ENCODE peak calls at places on chromosomes 13 and 19, in six cellular contexts. E is endodermal cell, B is uterus, Q is WTC11, L is GM10248, W is heart left ventricle. N is an unnamed sample.

GRCh38 chr19:47610902-47611301 is 2.0 kb downstream of the BICRA start:
- DNase-seq in E (no peak), B (no peak), Q (no peak), L (no peak), W (peak), N (no peak)

GRCh38 chr19:11359421-11359820 is 4.2 kb downstream of the PLPPR2 start:
- DNase-seq in E (no peak), B (no peak), Q (no peak), L (no peak), W (no peak), N (no peak)

GRCh38 chr13:73416093-73416492 is 357.3 kb downstream of the KLF5 start:
- DNase-seq in E (no peak), B (no peak), Q (no peak), L (no peak), W (no peak), N (no peak)

GRCh38 chr13:29435125-29435911 is 160.2 kb downstream of the SLC7A1 start:
- DNase-seq in E (no peak), B (peak), Q (no peak), L (no peak), W (peak), N (no peak)

GRCh38 chr13:95523598-95523997 is 28.9 kb upstream of the CLDN10 start:
- DNase-seq in E (no peak), B (no peak), Q (no peak), L (no peak), W (no peak), N (no peak)

GRCh38 chr19:45391346-45391745 is 13.5 kb downstream of the PPP1R13L start:
- DNase-seq in E (peak), B (no peak), Q (peak), L (no peak), W (no peak), N (peak)

GRCh38 chr13:106159295-106160195 is 375.9 kb downstream of the EFNB2 start:
- DNase-seq in E (no peak), B (no peak), Q (no peak), L (no peak), W (no peak), N (no peak)

GRCh38 chr19:49896863-49897621 is at the start of gene IL4I1:
- DNase-seq in E (no peak), B (no peak), Q (no peak), L (peak), W (peak), N (peak)

GRCh38 chr13:114122591-114123211 is 9.7 kb downstream of the RASA3 start:
- DNase-seq in E (no peak), B (no peak), Q (no peak), L (no peak), W (no peak), N (no peak)

GRCh38 chr19:28213476-28214082 is 999.4 kb downstream of the UQCRFS1 start:
- DNase-seq in E (no peak), B (peak), Q (no peak), L (no peak), W (no peak), N (no peak)

GRCh38 chr19:17235618-17236413 is 9.8 kb downstream of the OCEL1 start:
- DNase-seq in E (peak), B (peak), Q (peak), L (peak), W (peak), N (peak)

GRCh38 chr19:47309608-47310007 is at the start of gene C5AR1:
- DNase-seq in E (no peak), B (no peak), Q (no peak), L (no peak), W (peak), N (no peak)

GRCh38 chr19:13839938-13840750 is 36.8 kb upstream of the NANOS3 start:
- DNase-seq in E (peak), B (peak), Q (no peak), L (no peak), W (peak), N (no peak)

GRCh38 chr13:90414691-90415596 is 932.5 kb upstream of the MIR17HG start:
- DNase-seq in E (peak), B (no peak), Q (no peak), L (no peak), W (no peak), N (no peak)

GRCh38 chr13:99354371-99354951 is 47.3 kb upstream of the GPR183 start:
- DNase-seq in E (no peak), B (no peak), Q (no peak), L (no peak), W (no peak), N (no peak)

GRCh38 chr19:7978196-7978825 is 27.1 kb downstream of the ELAVL1 start:
- DNase-seq in E (no peak), B (no peak), Q (no peak), L (no peak), W (no peak), N (no peak)

GRCh38 chr13:20942938-20943518 is 40.5 kb upstream of the XPO4 start:
- DNase-seq in E (no peak), B (peak), Q (no peak), L (no peak), W (no peak), N (no peak)

GRCh38 chr19:47353307-47353712 is 4.2 kb downstream of the DHX34 start:
- DNase-seq in E (no peak), B (no peak), Q (no peak), L (no peak), W (peak), N (no peak)

GRCh38 chr19:54369082-54369691 is 4.5 kb upstream of the LAIR1 start:
- DNase-seq in E (no peak), B (no peak), Q (no peak), L (no peak), W (no peak), N (no peak)

GRCh38 chr19:55640577-55641375 is at the start of gene ZNF580:
- DNase-seq in E (peak), B (no peak), Q (peak), L (peak), W (peak), N (peak)

GRCh38 chr19:18278521-18279265 is 2.7 kb downstream of the JUND start:
- DNase-seq in E (peak), B (no peak), Q (no peak), L (no peak), W (no peak), N (no peak)

GRCh38 chr19:51751655-51752054 is at the start of gene FPR1:
- DNase-seq in E (no peak), B (no peak), Q (no peak), L (no peak), W (no peak), N (no peak)

GRCh38 chr19:29318581-29318980 is 105.6 kb upstream of the UQCRFS1 start:
- DNase-seq in E (peak), B (no peak), Q (no peak), L (no peak), W (no peak), N (no peak)

GRCh38 chr13:30510811-30511371 is 45.2 kb upstream of the HMGB1 start:
- DNase-seq in E (no peak), B (no peak), Q (no peak), L (no peak), W (no peak), N (no peak)

GRCh38 chr13:111548301-111548700 is 227.9 kb downstream of the TEX29 start:
- DNase-seq in E (no peak), B (no peak), Q (no peak), L (no peak), W (no peak), N (no peak)

GRCh38 chr13:79373916-79374315 is 32.1 kb downstream of the RBM26 start:
- DNase-seq in E (no peak), B (no peak), Q (no peak), L (no peak), W (no peak), N (no peak)

GRCh38 chr19:32902448-32902847 is 32.9 kb upstream of the SLC7A9 start:
- DNase-seq in E (peak), B (no peak), Q (peak), L (no peak), W (no peak), N (no peak)

GRCh38 chr13:75366380-75367280 is 115.3 kb downstream of the TBC1D4 start:
- DNase-seq in E (no peak), B (no peak), Q (no peak), L (no peak), W (no peak), N (no peak)

GRCh38 chr19:38400361-38400760 is 2.5 kb upstream of the FAM98C start:
- DNase-seq in E (no peak), B (no peak), Q (no peak), L (no peak), W (no peak), N (no peak)

GRCh38 chr13:98299243-98299953 is 122.3 kb upstream of the RNF113B start:
- DNase-seq in E (no peak), B (no peak), Q (no peak), L (no peak), W (no peak), N (no peak)

GRCh38 chr19:52741951-52742485 is 7.2 kb upstream of the ZNF611 start:
- DNase-seq in E (peak), B (no peak), Q (no peak), L (no peak), W (no peak), N (no peak)

GRCh38 chr19:5826531-5827341 is 12.8 kb downstream of the FUT6 start:
- DNase-seq in E (peak), B (no peak), Q (peak), L (peak), W (peak), N (peak)

GRCh38 chr13:107271226-107271625 is 703.3 kb upstream of the ARGLU1 start:
- DNase-seq in E (peak), B (no peak), Q (peak), L (no peak), W (no peak), N (no peak)

GRCh38 chr13:92677571-92677970 is 549.0 kb upstream of the GPC6 start:
- DNase-seq in E (peak), B (no peak), Q (peak), L (no peak), W (no peak), N (no peak)

GRCh38 chr13:50884270-50884669 is 25.3 kb upstream of the RNASEH2B start:
- DNase-seq in E (no peak), B (no peak), Q (no peak), L (no peak), W (no peak), N (no peak)
- TF ChIP-seq CTCF in E (no peak), B (no peak), Q (no peak), L (no peak), W (no peak), N (no peak)

GRCh38 chr19:1261512-1261862 is 7.6 kb upstream of the CIRBP start:
- DNase-seq in E (peak), B (no peak), Q (peak), L (no peak), W (no peak), N (no peak)
- TF ChIP-seq CTCF in E (peak), B (no peak), Q (no peak), L (peak), W (no peak), N (no peak)

GRCh38 chr19:39671739-39672363 is 16.1 kb downstream of the LGALS16 start:
- DNase-seq in E (peak), B (no peak), Q (peak), L (peak), W (no peak), N (peak)
- TF ChIP-seq CTCF in E (peak), B (peak), Q (peak), L (peak), W (peak), N (peak)

DNA sequence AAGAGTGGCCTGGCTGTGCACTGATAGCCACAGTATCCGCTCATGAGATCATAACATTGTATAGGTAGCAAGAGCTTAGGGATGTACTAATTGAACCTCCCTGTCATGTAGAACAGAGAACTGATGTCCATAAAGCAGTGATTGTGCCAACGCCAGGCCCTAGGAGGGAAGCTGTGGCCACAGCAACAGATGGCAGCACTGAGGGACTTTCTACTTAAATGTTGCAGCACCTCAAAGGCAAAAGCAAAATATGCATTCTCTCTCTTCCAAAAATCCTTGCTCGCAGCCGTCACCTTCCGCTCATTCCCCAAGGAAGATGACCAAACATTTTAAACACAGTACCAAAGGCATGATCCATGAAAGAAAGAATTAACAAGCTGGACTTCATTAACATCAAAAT is 32.3 kb downstream of the COL4A1 start:
- DNase-seq in E (peak), B (peak), Q (no peak), L (no peak), W (no peak), N (no peak)
- TF ChIP-seq CTCF in E (peak), B (no peak), Q (no peak), L (no peak), W (peak), N (no peak)

DNA sequence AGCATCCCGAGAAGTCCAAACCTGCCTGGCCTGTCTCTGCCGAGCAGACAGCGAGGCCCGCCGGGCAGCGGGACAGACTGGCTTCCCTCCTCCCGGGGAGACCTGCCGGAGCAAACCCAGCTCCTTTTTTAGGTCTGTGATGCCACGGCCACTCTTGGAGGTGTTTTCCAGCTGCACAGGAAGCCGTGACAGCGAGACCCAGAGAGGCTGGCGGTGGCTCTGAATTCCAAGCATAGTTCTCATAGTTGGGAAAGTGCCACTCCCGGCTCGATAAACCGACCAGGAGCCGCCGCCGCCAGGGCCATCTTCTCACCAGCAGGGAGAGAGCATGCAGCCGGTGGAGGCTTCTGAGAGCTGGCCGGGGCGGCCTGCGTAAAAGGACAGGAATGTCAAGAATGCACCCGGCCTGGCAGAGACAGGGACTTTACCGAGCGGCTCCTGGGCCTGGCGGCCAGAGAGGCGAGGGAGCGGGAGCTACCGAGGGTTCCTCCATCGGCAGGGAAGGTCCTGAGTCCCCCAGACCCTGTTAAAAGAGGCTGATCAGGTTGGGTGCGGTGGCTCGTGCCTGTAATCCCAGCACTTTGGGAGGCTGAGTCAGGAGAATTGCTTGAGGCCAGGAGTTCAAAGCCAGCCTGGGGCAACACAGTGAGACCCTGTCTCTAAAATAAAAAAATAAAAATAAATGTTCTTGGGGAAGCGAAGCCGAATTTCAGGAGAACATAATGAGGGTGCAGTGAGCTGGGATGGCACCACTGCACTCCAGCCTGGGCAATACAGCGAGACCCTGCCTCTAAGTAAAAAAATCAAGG is 64.9 kb downstream of the GADD45B start:
- DNase-seq in E (peak), B (peak), Q (peak), L (no peak), W (peak), N (no peak)
- TF ChIP-seq CTCF in E (peak), B (peak), Q (no peak), L (no peak), W (peak), N (no peak)

GRCh38 chr13:50514249-50514648 is 329.2 kb downstream of the DLEU7 start:
- DNase-seq in E (no peak), B (no peak), Q (no peak), L (no peak), W (no peak), N (no peak)
- TF ChIP-seq CTCF in E (no peak), B (no peak), Q (no peak), L (no peak), W (no peak), N (no peak)

DNA sequence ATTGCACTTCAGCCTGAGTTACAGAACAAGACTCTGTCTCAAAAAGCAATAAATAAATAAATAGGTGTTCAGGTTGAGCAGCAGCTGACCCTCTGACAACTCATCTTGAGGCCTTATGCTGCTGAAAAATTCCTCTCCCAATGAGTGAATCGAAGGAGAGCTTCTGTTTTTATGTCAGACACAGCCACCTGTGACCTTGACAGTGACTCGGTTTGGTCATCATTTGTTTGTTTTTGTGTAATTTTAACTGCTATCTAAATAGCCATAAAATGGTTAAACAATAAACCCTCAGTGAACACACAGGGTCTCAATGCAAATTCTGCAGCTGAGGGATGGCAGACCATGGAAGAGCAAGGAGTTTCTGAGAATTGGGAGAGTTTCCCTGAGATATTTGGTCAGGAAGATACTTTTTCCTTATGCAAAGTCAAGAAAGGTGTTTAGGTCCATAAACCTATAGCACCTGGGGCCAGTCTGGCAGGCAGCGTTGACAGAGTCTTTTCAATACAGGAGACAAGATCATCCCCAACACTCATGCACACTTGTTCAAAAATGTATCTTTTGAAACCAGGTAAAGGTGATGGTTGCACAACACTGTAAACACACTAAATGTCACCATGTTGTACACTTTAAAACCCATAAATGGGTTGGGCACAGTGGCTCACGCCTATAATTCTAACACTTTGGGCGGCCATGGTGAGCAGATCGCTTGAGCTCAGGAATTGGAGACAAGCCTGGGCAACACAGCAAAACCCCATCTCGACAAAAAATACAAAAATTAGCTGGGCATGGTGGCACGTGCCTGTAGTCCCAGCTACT is 16.6 kb upstream of the SLC25A30 start:
- DNase-seq in E (no peak), B (no peak), Q (no peak), L (no peak), W (no peak), N (no peak)
- TF ChIP-seq CTCF in E (no peak), B (no peak), Q (no peak), L (no peak), W (no peak), N (no peak)

GRCh38 chr19:36488816-36489138 is 584 bp downstream of the ZNF566 start:
- DNase-seq in E (no peak), B (no peak), Q (no peak), L (peak), W (no peak), N (peak)
- TF ChIP-seq CTCF in E (no peak), B (no peak), Q (no peak), L (peak), W (no peak), N (peak)